ENCODE peak calls at places on chromosomes 4 and X, in seven cellular contexts. T is H9, I is IMR-90, M is neuronal stem cell, O is H1, B is mesenchymal stem cell, P is trophoblast cell. E is an unnamed sample.

GRCh38 chr4:13584481-13584880 is 40.2 kb upstream of the NKX3-2 start:
- DNase-seq in O (no peak), M (no peak), B (no peak), T (no peak), P (no peak), I (no peak), E (no peak)

GRCh38 chr4:179530953-179531352 is 2088.7 kb upstream of the AGA start:
- DNase-seq in T (no peak), I (peak; percentile 6), M (no peak), P (no peak), B (no peak), O (no peak), E (no peak)

GRCh38 chr4:147899512-147899911 is 167.6 kb downstream of the ARHGAP10 start:
- DNase-seq in I (peak; percentile 59), O (no peak), B (peak; percentile 41), P (no peak), T (no peak), M (no peak), E (no peak)

GRCh38 chr4:83282049-83282535 is 2.5 kb downstream of the COQ2 start:
- DNase-seq in I (peak; percentile 62), M (peak; percentile 14), O (peak; percentile 52), B (peak; percentile 71), P (peak; percentile 91), T (no peak), E (peak; percentile 61)

GRCh38 chr4:102469806-102470205 is 31.4 kb upstream of the NFKB1 start:
- DNase-seq in O (no peak), B (no peak), I (no peak), P (no peak), T (no peak), M (no peak), E (no peak)

GRCh38 chr4:170465434-170465833 is 375.7 kb upstream of the AADAT start:
- DNase-seq in M (no peak), O (no peak), P (no peak), I (no peak), T (peak; percentile 34), B (no peak), E (peak; percentile 82)

GRCh38 chr4:7016512-7016911 is 26.7 kb upstream of the TADA2B start:
- DNase-seq in P (no peak), T (no peak), B (no peak), O (no peak), I (no peak), M (no peak), E (no peak)

GRCh38 chr4:153318696-153319320 is 25.7 kb upstream of the MND1 start:
- DNase-seq in T (no peak), P (peak; percentile 72), O (no peak), B (peak; percentile 62), M (peak; percentile 20), I (peak; percentile 54), E (peak; percentile 46)

DNA sequence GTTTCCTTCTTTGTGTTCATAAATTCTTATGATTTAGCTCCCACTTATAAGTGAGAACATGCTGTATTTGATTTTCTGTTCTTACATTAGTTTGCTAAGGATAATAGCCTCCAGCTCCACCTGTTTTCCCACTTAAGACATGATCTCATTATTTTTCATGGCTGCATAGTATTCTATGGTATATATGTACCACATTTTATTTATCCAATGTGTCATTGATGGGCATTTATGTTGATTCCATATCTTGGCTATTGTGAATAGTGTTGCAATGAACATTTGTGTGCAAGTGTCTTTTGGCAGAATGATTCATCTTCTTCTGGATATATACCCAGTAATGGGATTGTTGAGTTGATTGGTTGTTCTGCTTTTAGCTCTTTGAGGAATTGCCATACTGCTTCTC is 1234.8 kb downstream of the ADGRL3 start:
- DNase-seq in I (no peak), O (no peak), P (no peak), T (no peak), B (no peak), M (no peak), E (no peak)
- H2AK5ac ChIP-seq in I (no peak overlapping the region), O (no peak overlapping the region), P (no peak overlapping the region), T (no peak overlapping the region), B (no peak overlapping the region), M (no peak overlapping the region), E (no peak overlapping the region)

DNA sequence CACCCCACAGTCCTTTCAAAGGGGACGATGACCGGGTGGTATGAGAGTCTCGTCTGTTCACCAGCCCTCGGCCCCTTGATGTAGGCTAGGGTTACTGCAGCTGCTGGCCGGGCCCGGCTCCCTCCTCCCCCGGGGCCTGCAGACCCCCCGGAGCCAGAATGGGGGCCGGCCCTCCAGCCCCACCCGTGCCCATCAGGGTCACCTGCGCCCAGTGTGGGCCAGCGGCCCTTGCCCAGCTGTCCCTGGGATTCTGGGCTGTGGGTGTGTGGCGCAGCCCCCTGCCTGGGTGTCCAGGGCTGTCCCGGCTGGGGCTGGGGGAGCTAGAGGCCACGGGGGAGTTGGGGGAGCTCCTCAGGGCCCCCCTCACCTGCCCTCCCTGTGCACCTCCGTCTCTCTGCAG is 11.8 kb downstream of the FGFRL1 start:
- DNase-seq in P (no peak), B (no peak), I (no peak), O (no peak), T (no peak), M (no peak), E (no peak)
- H2AK5ac ChIP-seq in P (no peak overlapping the region), B (no peak overlapping the region), I (no peak overlapping the region), O (no peak overlapping the region), T (no peak overlapping the region), M (no peak overlapping the region), E (no peak overlapping the region)

GRCh38 chr4:159197885-159198269 is 95.0 kb downstream of the RAPGEF2 start:
- DNase-seq in P (no peak), B (no peak), T (no peak), O (no peak), M (no peak), I (no peak), E (no peak)

GRCh38 chr4:159201168-159201567 is 98.3 kb downstream of the RAPGEF2 start:
- DNase-seq in M (no peak), T (no peak), P (no peak), B (no peak), O (no peak), I (no peak), E (no peak)

GRCh38 chr4:159195400-159195799 is 92.5 kb downstream of the RAPGEF2 start:
- DNase-seq in T (no peak), B (no peak), M (no peak), O (no peak), I (no peak), P (peak; percentile 60), E (no peak)

GRCh38 chr4:159197260-159197884 is 94.5 kb downstream of the RAPGEF2 start:
- DNase-seq in O (no peak), T (no peak), M (no peak), P (no peak), I (no peak), B (no peak), E (no peak)

DNA sequence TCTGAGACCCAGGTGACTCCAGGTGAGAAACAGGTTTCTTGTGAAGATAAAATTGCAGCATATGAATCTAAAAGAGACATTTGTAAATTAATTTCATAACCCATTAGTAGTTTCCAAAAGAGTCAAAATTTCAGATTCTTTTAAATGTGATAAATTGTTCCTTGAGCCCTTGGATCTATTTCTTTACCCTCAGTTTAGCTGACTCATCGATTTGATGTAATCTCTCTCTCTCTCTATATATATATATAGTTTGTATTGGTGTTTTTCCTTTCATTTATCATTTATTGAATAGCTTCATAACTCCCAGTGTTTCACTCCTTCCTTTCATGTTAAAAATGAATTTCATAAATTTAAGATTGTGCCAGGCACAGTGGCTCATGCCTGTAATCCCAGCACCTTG is 96.9 kb downstream of the RAPGEF2 start:
- DNase-seq in I (no peak), P (no peak), B (no peak), M (no peak), O (no peak), T (no peak), E (no peak)
- H2AK5ac ChIP-seq in I (no peak overlapping the region), P (no peak overlapping the region), B (no peak overlapping the region), M (no peak overlapping the region), O (no peak overlapping the region), T (no peak overlapping the region), E (no peak overlapping the region)

GRCh38 chr4:41177016-41177415 is 37.3 kb downstream of the APBB2 start:
- DNase-seq in T (no peak), B (peak; percentile 81), I (peak; percentile 84), P (peak; percentile 38), M (no peak), O (no peak), E (no peak)
- H2AK5ac ChIP-seq in T (no peak overlapping the region), B (no peak overlapping the region), I (no peak overlapping the region), P (no peak overlapping the region), M (no peak overlapping the region), O (no peak overlapping the region), E (no peak overlapping the region)

GRCh38 chrX:38050806-38051205 is 44.5 kb downstream of the SYTL5 start:
- DNase-seq in B (no peak), T (no peak), P (peak; percentile 80), I (no peak), M (no peak), O (no peak), E (no peak)

GRCh38 chrX:38055170-38055847 is 49.0 kb downstream of the SYTL5 start:
- DNase-seq in T (no peak), O (no peak), B (no peak), I (peak; percentile 31), P (no peak), M (no peak), E (no peak)

GRCh38 chrX:38048886-38049285 is 42.5 kb downstream of the SYTL5 start:
- DNase-seq in T (no peak), O (no peak), P (no peak), I (no peak), M (no peak), B (no peak), E (no peak)

GRCh38 chrX:38052096-38052495 is 45.7 kb downstream of the SYTL5 start:
- DNase-seq in T (no peak), B (peak; percentile 90), P (peak; percentile 47), M (no peak), I (peak; percentile 92), O (no peak), E (no peak)
- H2AK5ac ChIP-seq in T (no peak overlapping the region), B (no peak overlapping the region), P (no peak overlapping the region), M (no peak overlapping the region), I (no peak overlapping the region), O (no peak overlapping the region), E (no peak overlapping the region)

DNA sequence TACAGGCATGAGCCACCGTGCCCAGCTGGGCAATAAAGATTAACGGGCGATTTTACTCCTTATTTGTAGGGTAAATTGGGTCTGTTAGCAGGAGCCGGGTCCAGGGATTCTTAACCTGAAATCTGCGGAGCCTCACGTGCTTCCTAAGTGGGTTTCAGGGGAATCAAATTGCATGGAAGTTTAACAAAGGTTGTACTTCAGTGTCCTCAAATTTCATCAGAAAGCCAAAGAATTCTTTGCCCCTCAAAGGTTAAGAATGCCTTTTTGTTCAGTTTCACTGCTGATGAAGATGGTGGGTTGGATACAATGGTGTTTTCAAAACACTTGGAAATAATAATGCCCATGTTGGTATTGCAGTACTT is 67.9 kb downstream of the AFF1 start:
- DNase-seq in M (peak; percentile 30), T (no peak), I (no peak), B (no peak), O (no peak), P (no peak), E (peak; percentile 55)
- H2AK5ac ChIP-seq in M (no peak overlapping the region), T (peak overlapping the region; percentile 90), I (no peak overlapping the region), B (no peak overlapping the region), O (no peak overlapping the region), P (no peak overlapping the region), E (no peak overlapping the region)

GRCh38 chr4:122086338-122086737 is 65.8 kb upstream of the BLTP1 start:
- DNase-seq in P (no peak), O (no peak), M (no peak), I (peak; percentile 18), B (peak; percentile 84), T (no peak), E (no peak)
- H2AK5ac ChIP-seq in P (no peak overlapping the region), O (no peak overlapping the region), M (no peak overlapping the region), I (no peak overlapping the region), B (no peak overlapping the region), T (no peak overlapping the region), E (no peak overlapping the region)

E was measured in mesendoderm.